ENCODE peak calls at places on chromosomes 13 and 19, in nine cellular contexts. U is psoas muscle, J is fibroblast of lung, F is suprapubic skin, L is fibroblast of the aortic adventitia, W is stomach, N is choroid plexus epithelial cell, R is PC-3, Y is lower lobe of right lung. P is an unnamed sample.

GRCh38 chr13:97308735-97309429 is 86.7 kb downstream of the MBNL2 start:
- DNase-seq in U (no peak), J (no peak), F (no peak), L (no peak), W (no peak), N (no peak), R (peak), Y (no peak), P (peak)

GRCh38 chr19:15123900-15124299 is 16.7 kb downstream of the SYDE1 start:
- DNase-seq in U (peak), J (no peak), F (no peak), L (no peak), W (peak), N (no peak), R (no peak), Y (peak), P (no peak)

GRCh38 chr13:43057653-43058317 is 34.4 kb downstream of the DNAJC15 start:
- DNase-seq in U (no peak), J (peak), F (no peak), L (no peak), W (no peak), N (peak), R (no peak), Y (no peak), P (peak)

GRCh38 chr13:31930901-31931522 is 100.6 kb upstream of the FRY start:
- DNase-seq in U (no peak), J (no peak), F (no peak), L (peak), W (no peak), N (peak), R (peak), Y (no peak), P (no peak)

GRCh38 chr19:11483176-11484111 is 2.6 kb upstream of the ELAVL3 start:
- DNase-seq in U (no peak), J (no peak), F (no peak), L (no peak), W (no peak), N (no peak), R (no peak), Y (no peak), P (no peak)

GRCh38 chr19:8831373-8831772 is 731 bp downstream of the ZNF558 start:
- DNase-seq in U (no peak), J (no peak), F (no peak), L (no peak), W (no peak), N (peak), R (no peak), Y (no peak), P (no peak)

GRCh38 chr13:41231786-41232185 is 31.6 kb downstream of the MTRF1 start:
- DNase-seq in U (no peak), J (peak), F (no peak), L (peak), W (peak), N (peak), R (no peak), Y (peak), P (peak)

GRCh38 chr19:38850976-38851621 is 1.3 kb upstream of the HNRNPL start:
- DNase-seq in U (no peak), J (no peak), F (peak), L (no peak), W (no peak), N (peak), R (no peak), Y (peak), P (no peak)

GRCh38 chr13:26619321-26619720 is 61.8 kb downstream of the WASF3 start:
- DNase-seq in U (no peak), J (peak), F (no peak), L (peak), W (no peak), N (peak), R (peak), Y (no peak), P (peak)

GRCh38 chr13:97445504-97446187 is 11.7 kb downstream of the RAP2A start:
- DNase-seq in U (no peak), J (no peak), F (no peak), L (no peak), W (no peak), N (no peak), R (no peak), Y (no peak), P (no peak)

GRCh38 chr13:31909889-31910551 is 121.6 kb upstream of the FRY start:
- DNase-seq in U (no peak), J (peak), F (no peak), L (peak), W (peak), N (peak), R (peak), Y (no peak), P (peak)

GRCh38 chr19:47479701-47480503 is 4.1 kb downstream of the KPTN start:
- DNase-seq in U (no peak), J (peak), F (no peak), L (no peak), W (no peak), N (peak), R (no peak), Y (peak), P (no peak)

GRCh38 chr13:106858910-106859309 is 291.0 kb upstream of the ARGLU1 start:
- DNase-seq in U (no peak), J (no peak), F (no peak), L (no peak), W (no peak), N (no peak), R (peak), Y (no peak), P (no peak)

GRCh38 chr13:87674143-87674772 is 3.1 kb downstream of the SLITRK5 start:
- DNase-seq in U (no peak), J (peak), F (no peak), L (no peak), W (no peak), N (no peak), R (no peak), Y (no peak), P (no peak)

GRCh38 chr19:2253106-2254051 is 2.8 kb downstream of the JSRP1 start:
- DNase-seq in U (no peak), J (no peak), F (no peak), L (no peak), W (no peak), N (no peak), R (no peak), Y (no peak), P (no peak)

GRCh38 chr13:57604442-57604841 is 27.1 kb upstream of the PCDH17 start:
- DNase-seq in U (no peak), J (no peak), F (no peak), L (no peak), W (no peak), N (no peak), R (no peak), Y (no peak), P (no peak)

GRCh38 chr13:24625870-24626419 is 54.3 kb upstream of the ATP12A start:
- DNase-seq in U (no peak), J (no peak), F (no peak), L (no peak), W (peak), N (no peak), R (no peak), Y (no peak), P (no peak)

GRCh38 chr19:53333466-53334449 is at the start of gene ZNF845:
- DNase-seq in U (peak), J (peak), F (peak), L (peak), W (peak), N (peak), R (peak), Y (peak), P (peak)

GRCh38 chr13:105871768-105872167 is 663.7 kb downstream of the EFNB2 start:
- DNase-seq in U (no peak), J (no peak), F (no peak), L (no peak), W (no peak), N (no peak), R (no peak), Y (no peak), P (no peak)

GRCh38 chr13:47841131-47841530 is 159.9 kb downstream of the SUCLA2 start:
- DNase-seq in U (no peak), J (no peak), F (no peak), L (no peak), W (no peak), N (no peak), R (no peak), Y (no peak), P (no peak)

GRCh38 chr19:38718747-38719543 is 25.3 kb downstream of the CAPN12 start:
- DNase-seq in U (peak), J (peak), F (no peak), L (peak), W (peak), N (peak), R (no peak), Y (peak), P (peak)

GRCh38 chr13:113596321-113597200 is 12.0 kb downstream of the TFDP1 start:
- DNase-seq in U (no peak), J (no peak), F (peak), L (no peak), W (peak), N (no peak), R (no peak), Y (peak), P (no peak)

GRCh38 chr13:35600137-35600536 is 123.6 kb upstream of the MAB21L1 start:
- DNase-seq in U (no peak), J (no peak), F (no peak), L (peak), W (no peak), N (peak), R (no peak), Y (no peak), P (peak)

GRCh38 chr13:31881495-31881882 is 142.2 kb downstream of the RXFP2 start:
- DNase-seq in U (no peak), J (no peak), F (no peak), L (no peak), W (no peak), N (no peak), R (no peak), Y (no peak), P (no peak)

GRCh38 chr13:95643814-95644598 is 500 bp downstream of the DZIP1 start:
- DNase-seq in U (peak), J (peak), F (peak), L (peak), W (no peak), N (peak), R (no peak), Y (no peak), P (peak)

GRCh38 chr13:97977376-97977705 is 23.9 kb downstream of the IPO5 start:
- DNase-seq in U (no peak), J (peak), F (no peak), L (peak), W (no peak), N (peak), R (peak), Y (no peak), P (no peak)

GRCh38 chr19:4369109-4369887 is 25.9 kb downstream of the MPND start:
- DNase-seq in U (peak), J (no peak), F (peak), L (peak), W (peak), N (no peak), R (no peak), Y (peak), P (no peak)

GRCh38 chr19:3785938-3786824 is at the start of gene MATK:
- DNase-seq in U (no peak), J (no peak), F (no peak), L (no peak), W (no peak), N (no peak), R (no peak), Y (no peak), P (no peak)

GRCh38 chr19:38019427-38019724 is 112.4 kb downstream of the SIPA1L3 start:
- DNase-seq in U (no peak), J (no peak), F (no peak), L (no peak), W (no peak), N (no peak), R (no peak), Y (no peak), P (no peak)

GRCh38 chr19:8161135-8161646 is 11.8 kb upstream of the FBN3 start:
- DNase-seq in U (no peak), J (peak), F (no peak), L (peak), W (peak), N (peak), R (peak), Y (no peak), P (peak)

GRCh38 chr19:30228726-30229523 is 143.3 kb upstream of the ZNF536 start:
- DNase-seq in U (no peak), J (peak), F (no peak), L (peak), W (no peak), N (peak), R (no peak), Y (no peak), P (no peak)

GRCh38 chr19:33740811-33741396 is 55.8 kb upstream of the KCTD15 start:
- DNase-seq in U (no peak), J (peak), F (no peak), L (peak), W (no peak), N (peak), R (peak), Y (no peak), P (peak)

GRCh38 chr19:940591-941291 is 14.9 kb downstream of the ARID3A start:
- DNase-seq in U (peak), J (peak), F (peak), L (peak), W (peak), N (peak), R (peak), Y (peak), P (no peak)

GRCh38 chr13:109605846-109606245 is 180.5 kb downstream of the IRS2 start:
- DNase-seq in U (no peak), J (peak), F (no peak), L (no peak), W (no peak), N (no peak), R (no peak), Y (no peak), P (no peak)

GRCh38 chr13:29760561-29760960 is 89.9 kb downstream of the UBL3 start:
- DNase-seq in U (no peak), J (no peak), F (no peak), L (no peak), W (no peak), N (no peak), R (no peak), Y (no peak), P (no peak)

GRCh38 chr13:29761815-29762214 is 88.6 kb downstream of the UBL3 start:
- DNase-seq in U (no peak), J (no peak), F (no peak), L (no peak), W (no peak), N (no peak), R (no peak), Y (no peak), P (no peak)

GRCh38 chr13:29756506-29756905 is 93.9 kb downstream of the UBL3 start:
- DNase-seq in U (no peak), J (peak), F (no peak), L (peak), W (no peak), N (peak), R (no peak), Y (no peak), P (peak)

GRCh38 chr13:29761160-29761559 is 89.3 kb downstream of the UBL3 start:
- DNase-seq in U (no peak), J (no peak), F (no peak), L (no peak), W (no peak), N (no peak), R (no peak), Y (no peak), P (no peak)

GRCh38 chr13:29758591-29759114 is 91.8 kb downstream of the UBL3 start:
- DNase-seq in U (peak), J (no peak), F (no peak), L (no peak), W (peak), N (peak), R (peak), Y (peak), P (peak)
- H3K4me3 ChIP-seq in U (no peak), J (no peak), F (no peak), L (no peak), W (no peak), N (no peak), R (peak), Y (no peak), P (no peak)

DNA sequence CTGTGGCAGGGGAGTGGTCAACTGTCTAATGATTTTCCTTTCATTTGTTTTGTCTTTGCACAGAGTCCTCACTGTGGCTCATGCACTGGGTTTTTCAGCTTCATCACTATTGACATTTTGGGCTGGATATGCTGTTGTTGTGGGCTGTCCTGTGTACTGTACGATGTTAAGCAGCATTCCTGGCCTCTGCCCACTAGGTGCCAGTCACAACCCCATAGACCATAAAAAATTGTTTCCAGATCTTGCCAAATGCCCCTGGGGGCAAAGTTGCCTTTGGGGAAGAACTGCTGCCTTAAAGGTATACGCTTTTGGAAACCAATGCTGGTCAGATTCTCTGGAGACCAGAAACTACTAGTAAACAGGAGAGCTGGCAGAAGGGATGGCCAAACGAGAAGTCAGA is 310.4 kb downstream of the SPRY2 start:
- DNase-seq in U (no peak), J (no peak), F (no peak), L (no peak), W (no peak), N (peak), R (peak), Y (peak), P (no peak)
- TF ChIP-seq CTCF in U (peak), J (no peak), F (no peak), L (no peak), W (peak), N (peak), R (peak), Y (peak), P (peak)

GRCh38 chr19:51993422-51993821 is 6.8 kb upstream of the ZNF350 start:
- DNase-seq in U (no peak), J (no peak), F (no peak), L (no peak), W (no peak), N (no peak), R (no peak), Y (no peak), P (no peak)

GRCh38 chr19:51994048-51994644 is 7.5 kb upstream of the ZNF350 start:
- DNase-seq in U (no peak), J (peak), F (no peak), L (peak), W (no peak), N (no peak), R (no peak), Y (no peak), P (no peak)
- H3K4me3 ChIP-seq in U (no peak), J (no peak), F (no peak), L (no peak), W (no peak), N (no peak), R (peak), Y (no peak), P (no peak)

GRCh38 chr13:84648069-84648640 is 765.9 kb upstream of the SLITRK1 start:
- DNase-seq in U (no peak), J (peak), F (no peak), L (peak), W (no peak), N (no peak), R (peak), Y (no peak), P (no peak)
- TF ChIP-seq CTCF in U (no peak), J (no peak), F (no peak), L (no peak), W (no peak), N (no peak), R (peak), Y (no peak), P (no peak)

DNA sequence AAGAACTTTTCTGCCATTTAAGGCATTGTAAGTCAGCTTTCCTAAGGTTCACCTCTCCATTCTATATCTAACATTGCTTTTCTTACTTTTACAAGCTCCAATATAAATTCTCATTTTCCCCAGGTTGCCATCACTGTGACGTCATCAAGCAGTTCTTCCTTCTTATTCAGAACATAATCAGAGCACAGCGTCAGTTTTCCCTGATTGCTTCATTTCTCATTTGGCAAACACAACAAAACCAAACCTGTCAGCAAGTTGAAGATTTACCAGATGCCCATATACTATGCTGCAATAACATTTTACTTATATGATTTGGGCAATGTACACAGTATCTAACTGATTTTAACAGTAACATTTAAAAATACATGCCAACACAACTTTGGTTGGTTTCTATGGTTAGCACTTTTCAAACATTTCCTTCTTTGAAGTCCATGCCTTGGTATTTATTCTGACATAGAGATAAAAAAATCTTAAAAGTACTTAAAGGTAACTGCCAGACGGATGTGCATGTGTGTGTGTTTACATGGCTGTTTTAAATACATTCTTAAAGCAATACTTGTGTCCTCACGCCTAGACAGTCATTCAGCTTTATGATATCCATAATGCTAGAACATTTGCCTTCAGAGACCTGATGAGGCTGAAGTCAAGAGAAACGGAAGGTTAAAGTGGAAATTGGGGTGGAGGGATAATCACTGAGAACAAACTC is 264.0 kb downstream of the KLF12 start:
- DNase-seq in U (no peak), J (peak), F (no peak), L (peak), W (no peak), N (peak), R (no peak), Y (no peak), P (no peak)
- H3K4me3 ChIP-seq in U (no peak), J (no peak), F (no peak), L (no peak), W (no peak), N (no peak), R (no peak), Y (no peak), P (no peak)

GRCh38 chr13:28313579-28313978 is 175.2 kb downstream of the PAN3 start:
- DNase-seq in U (no peak), J (peak), F (no peak), L (peak), W (no peak), N (peak), R (no peak), Y (no peak), P (peak)
- TF ChIP-seq CTCF in U (no peak), J (peak), F (no peak), L (peak), W (no peak), N (peak), R (peak), Y (peak), P (peak)

GRCh38 chr19:19661141-19661674 is 2.3 kb downstream of the ATP13A1 start:
- DNase-seq in U (no peak), J (no peak), F (no peak), L (no peak), W (no peak), N (no peak), R (no peak), Y (peak), P (no peak)
- H3K4me3 ChIP-seq in U (no peak), J (no peak), F (no peak), L (peak), W (peak), N (no peak), R (no peak), Y (peak), P (no peak)

GRCh38 chr19:54414156-54414555 is 1.1 kb upstream of the TTYH1 start:
- DNase-seq in U (no peak), J (no peak), F (no peak), L (no peak), W (no peak), N (no peak), R (no peak), Y (no peak), P (no peak)
- TF ChIP-seq CTCF in U (no peak), J (no peak), F (no peak), L (no peak), W (no peak), N (no peak), R (no peak), Y (no peak), P (no peak)

GRCh38 chr13:29683041-29683440 is 87.6 kb upstream of the SLC7A1 start:
- DNase-seq in U (no peak), J (no peak), F (no peak), L (no peak), W (no peak), N (no peak), R (no peak), Y (no peak), P (no peak)
- H3K4me3 ChIP-seq in U (no peak), J (no peak), F (no peak), L (no peak), W (no peak), N (no peak), R (no peak), Y (no peak), P (no peak)

P was measured in brain microvascular endothelial cell.